ENCODE peak calls at places on chromosomes 3 and 15, in seven cellular contexts. E, O, R, M, V, F and Z are unnamed samples. For H3K27me3, the result is how much of the 10 kb centered on the place peaks cover.

GRCh38 chr3:46923559-46924350 is 46.2 kb downstream of the PTH1R start:
- DNase-seq in E (no peak), O (peak), R (peak), M (peak), V (no peak), F (no peak), Z (peak)

GRCh38 chr3:100100454-100100853 is 13.8 kb downstream of the FILIP1L start:
- DNase-seq in E (no peak), O (peak), R (no peak), M (no peak), V (no peak), F (no peak), Z (no peak)

GRCh38 chr3:28053759-28054158 is 187.7 kb upstream of the CMC1 start:
- DNase-seq in E (no peak), O (peak), R (no peak), M (no peak), V (no peak), F (no peak), Z (no peak)

GRCh38 chr3:2657408-2657807 is 452.8 kb downstream of the IL5RA start:
- DNase-seq in E (no peak), O (peak), R (no peak), M (no peak), V (no peak), F (peak), Z (no peak)

GRCh38 chr3:134699141-134699711 is 48.4 kb upstream of the KY start:
- DNase-seq in E (no peak), O (no peak), R (no peak), M (no peak), V (no peak), F (no peak), Z (no peak)

GRCh38 chr3:44942202-44942921 is 33.6 kb downstream of the ZDHHC3 start:
- DNase-seq in E (no peak), O (peak), R (no peak), M (no peak), V (no peak), F (no peak), Z (no peak)

GRCh38 chr3:79817224-79817623 is 49.4 kb upstream of the ROBO1 start:
- DNase-seq in E (no peak), O (no peak), R (no peak), M (no peak), V (no peak), F (no peak), Z (no peak)

GRCh38 chr15:99717129-99718024 is 15.9 kb downstream of the LYSMD4 start:
- DNase-seq in E (no peak), O (no peak), R (no peak), M (no peak), V (no peak), F (no peak), Z (no peak)

GRCh38 chr3:57087361-57088092 is 27.1 kb downstream of the SPATA12 start:
- DNase-seq in E (no peak), O (no peak), R (no peak), M (no peak), V (no peak), F (no peak), Z (no peak)

GRCh38 chr3:36653095-36653494 is 111.3 kb downstream of the DCLK3 start:
- DNase-seq in E (no peak), O (peak), R (no peak), M (no peak), V (no peak), F (no peak), Z (no peak)

GRCh38 chr15:31482122-31482922 is 155.7 kb downstream of the KLF13 start:
- DNase-seq in E (no peak), O (no peak), R (peak), M (no peak), V (no peak), F (no peak), Z (peak)

GRCh38 chr3:8743911-8744310 is 10.3 kb downstream of the CAV3 start:
- DNase-seq in E (no peak), O (no peak), R (no peak), M (no peak), V (no peak), F (no peak), Z (no peak)

GRCh38 chr15:36688310-36689102 is 109.1 kb downstream of the CDIN1 start:
- DNase-seq in E (no peak), O (peak), R (no peak), M (no peak), V (no peak), F (no peak), Z (no peak)

DNA sequence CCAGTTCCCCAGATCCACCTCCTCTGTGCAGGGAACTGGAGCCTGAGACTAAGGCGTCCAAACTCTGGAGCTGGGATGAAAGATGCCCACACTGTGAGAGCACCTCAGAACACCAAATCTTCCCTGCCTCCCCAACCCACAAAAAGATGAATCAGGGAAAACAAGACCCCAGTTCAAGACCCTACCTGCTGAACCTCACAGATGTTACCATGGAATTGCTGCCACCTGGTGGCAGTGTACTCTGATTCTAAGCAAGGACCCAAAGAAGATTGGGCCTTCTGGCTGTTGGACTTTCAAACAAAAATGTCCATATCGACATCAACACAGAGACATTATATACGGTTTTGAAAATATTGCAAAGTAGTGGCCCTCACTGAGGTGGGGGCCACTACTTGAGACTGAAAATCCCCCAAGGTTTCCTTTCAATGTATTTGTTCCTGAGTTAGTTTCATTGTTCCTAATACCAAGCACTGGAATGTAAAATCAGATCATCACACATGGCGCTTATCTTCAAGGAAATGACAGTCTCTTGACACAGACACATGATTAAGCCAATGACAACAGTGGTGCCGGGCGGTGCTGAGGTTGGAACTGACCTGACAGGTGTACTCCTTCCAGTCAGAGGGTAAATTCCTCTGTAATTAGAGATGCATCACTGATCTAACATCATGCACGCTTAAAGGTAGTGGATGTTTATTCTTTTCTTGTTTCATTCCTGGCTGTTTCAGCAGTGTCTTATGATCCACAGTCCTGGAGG is 67.6 kb downstream of the SLC6A11 start:
- DNase-seq in E (no peak), O (peak), R (peak), M (peak), V (no peak), F (peak), Z (no peak)
- TF ChIP-seq CTCF in E (peak), O (peak), R (peak), M (peak), V (no peak), F (peak), Z (peak)

DNA sequence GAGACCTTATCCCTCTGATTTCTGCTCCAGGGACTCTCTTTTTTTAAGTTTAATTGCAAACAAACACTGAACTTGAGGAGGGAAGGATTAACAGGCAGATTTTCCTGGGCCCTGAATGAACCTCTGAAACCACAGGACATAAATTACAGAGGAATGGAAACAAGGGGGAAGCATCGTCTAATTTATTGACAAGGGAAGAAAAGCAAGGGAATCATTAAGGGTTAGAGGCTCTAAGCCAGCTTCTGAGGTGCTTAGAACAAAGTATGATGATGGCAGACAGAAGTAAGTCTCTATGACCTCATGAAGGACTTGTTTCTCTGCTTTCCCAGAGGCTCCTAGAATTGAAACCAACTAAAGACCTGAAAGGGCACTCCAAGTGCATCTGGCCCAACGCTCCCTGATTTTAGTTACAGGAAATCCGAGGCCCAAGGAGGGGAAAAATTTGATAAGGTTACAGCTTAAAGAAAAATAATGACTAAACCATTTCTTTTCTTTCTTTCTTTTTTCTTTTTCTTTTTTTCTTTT is 244.7 kb upstream of the NR2E3 start:
- DNase-seq in E (no peak), O (no peak), R (no peak), M (no peak), V (no peak), F (no peak), Z (no peak)
- H3K27me3 ChIP-seq in E (under half), O (under half), R (under half), M (under half), V (under half), F (under half), Z (under half)

DNA sequence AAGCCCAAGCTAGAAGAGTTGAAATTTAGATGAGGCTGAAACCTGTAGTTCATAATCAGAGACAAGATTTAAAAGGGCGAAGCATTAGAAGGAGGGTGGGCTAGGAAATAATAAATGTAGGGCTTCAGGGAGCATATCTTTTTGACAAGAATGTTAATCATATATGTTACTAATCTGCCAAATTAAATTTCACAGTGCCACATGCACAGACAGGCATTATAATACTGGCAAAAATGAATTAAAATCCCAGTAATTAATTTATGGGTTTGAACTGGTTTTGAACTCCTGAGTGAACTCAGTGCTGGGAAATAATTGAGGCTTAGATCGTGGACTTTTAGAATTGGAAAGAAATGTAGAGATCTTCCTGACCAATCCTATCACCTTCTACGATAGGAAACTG is 383.5 kb upstream of the IL12A start:
- DNase-seq in E (no peak), O (no peak), R (no peak), M (no peak), V (no peak), F (no peak), Z (no peak)
- TF ChIP-seq CTCF in E (no peak), O (no peak), R (no peak), M (no peak), V (no peak), F (no peak), Z (no peak)

DNA sequence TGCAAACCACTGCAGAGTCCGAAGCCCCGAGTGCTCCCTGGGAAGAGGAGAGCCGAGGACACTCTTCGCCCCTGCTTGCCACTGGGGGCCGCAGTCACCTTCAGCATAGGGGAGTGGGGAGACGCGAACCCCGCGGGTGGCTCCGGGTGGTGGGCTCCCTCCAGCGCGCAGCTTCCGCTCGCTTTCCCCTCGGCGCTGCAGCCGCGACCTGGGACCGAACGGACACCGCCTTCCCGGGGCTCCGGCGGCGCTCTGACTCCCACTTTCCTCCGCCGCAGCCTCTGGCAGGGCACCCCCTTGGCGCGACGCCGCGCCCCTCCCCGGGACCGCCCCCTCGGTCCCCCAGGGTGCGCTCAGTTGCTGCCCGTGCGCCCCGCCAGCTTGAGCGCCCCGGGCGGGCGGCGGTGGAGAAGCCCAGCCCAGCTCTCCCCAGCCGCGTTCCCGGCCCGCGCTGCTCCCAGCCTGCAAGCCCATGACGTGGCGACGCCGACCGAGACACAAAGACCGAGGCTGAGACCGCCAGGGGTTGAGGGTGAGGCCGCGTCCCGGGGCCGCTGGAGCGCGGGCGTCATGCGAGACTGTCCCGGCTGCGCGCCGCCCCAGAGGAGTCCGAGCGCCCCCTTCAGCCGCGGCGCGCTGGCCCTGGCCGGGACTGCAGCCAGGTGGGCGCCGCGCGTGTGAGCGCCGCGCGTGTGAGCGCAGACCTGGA is at the start of gene MINAR1:
- DNase-seq in E (peak), O (peak), R (peak), M (peak), V (no peak), F (peak), Z (no peak)
- H3K27me3 ChIP-seq in E (under half), O (under half), R (under half), M (half or more), V (under half), F (half or more), Z (half or more)

GRCh38 chr15:38263996-38264395 is 11.4 kb downstream of the SPRED1 start:
- DNase-seq in E (no peak), O (peak), R (no peak), M (no peak), V (no peak), F (no peak), Z (no peak)

GRCh38 chr15:38259134-38259533 is 6.5 kb downstream of the SPRED1 start:
- DNase-seq in E (no peak), O (no peak), R (no peak), M (no peak), V (no peak), F (no peak), Z (no peak)

GRCh38 chr15:38257676-38258075 is 5.0 kb downstream of the SPRED1 start:
- DNase-seq in E (no peak), O (no peak), R (no peak), M (no peak), V (no peak), F (no peak), Z (no peak)

GRCh38 chr15:38255690-38256089 is 3.1 kb downstream of the SPRED1 start:
- DNase-seq in E (no peak), O (no peak), R (no peak), M (no peak), V (no peak), F (no peak), Z (no peak)

GRCh38 chr15:38260077-38260476 is 7.4 kb downstream of the SPRED1 start:
- DNase-seq in E (no peak), O (peak), R (no peak), M (peak), V (no peak), F (no peak), Z (no peak)
- TF ChIP-seq CTCF in E (no peak), O (peak), R (peak), M (peak), V (no peak), F (no peak), Z (no peak)

DNA sequence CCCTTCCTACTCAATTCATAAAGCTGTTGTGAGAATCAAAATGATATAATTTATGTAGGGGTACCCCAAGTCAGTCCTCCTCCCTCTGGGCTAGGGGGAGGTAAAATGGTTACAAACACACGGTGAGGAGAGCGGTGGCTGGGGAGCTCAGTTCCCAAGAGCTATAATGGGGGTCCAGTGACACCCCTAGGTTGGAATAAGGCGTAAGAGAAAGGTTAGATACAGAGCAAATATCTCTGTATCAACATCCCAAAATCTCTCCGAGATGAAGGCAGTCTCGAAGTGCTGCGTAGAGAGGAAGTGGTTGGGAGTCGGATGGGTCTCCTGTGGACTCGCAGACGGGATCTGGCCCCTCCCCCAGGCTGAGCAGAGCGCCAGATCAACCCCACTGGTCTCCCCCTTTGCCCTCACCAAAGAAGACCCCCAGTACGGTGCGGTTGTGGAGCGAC is 1.8 kb downstream of the DUOX2 start:
- DNase-seq in E (no peak), O (no peak), R (peak), M (no peak), V (no peak), F (no peak), Z (no peak)
- H3K27me3 ChIP-seq in E (under half), O (half or more), R (half or more), M (half or more), V (under half), F (half or more), Z (half or more)

DNA sequence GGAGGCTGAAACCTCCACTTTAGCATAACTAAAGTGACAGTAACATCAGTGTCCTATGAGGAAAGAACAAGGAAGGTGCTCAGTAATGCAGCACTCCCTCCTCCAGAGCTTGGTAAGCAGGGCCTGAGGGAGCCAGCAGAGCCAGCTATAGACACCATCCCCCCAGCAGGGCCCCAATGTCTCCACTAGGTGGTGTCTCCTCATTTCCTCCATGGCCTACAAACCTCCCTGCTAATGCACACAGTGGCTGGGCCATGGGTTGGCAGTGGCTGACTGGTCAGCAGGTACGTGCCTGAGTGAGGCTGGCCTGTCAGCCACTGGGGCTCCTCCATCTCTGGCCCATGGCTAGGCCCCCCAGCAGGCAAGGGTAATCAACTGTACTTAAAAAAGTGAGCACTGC is 13.6 kb downstream of the MRPS25 start:
- DNase-seq in E (peak), O (peak), R (peak), M (peak), V (no peak), F (no peak), Z (no peak)
- TF ChIP-seq CTCF in E (peak), O (peak), R (peak), M (peak), V (peak), F (peak), Z (peak)

GRCh38 chr3:10983219-10983916 is 9.2 kb upstream of the SLC6A1 start:
- DNase-seq in E (no peak), O (peak), R (peak), M (peak), V (no peak), F (no peak), Z (no peak)

GRCh38 chr3:10985181-10985580 is 7.4 kb upstream of the SLC6A1 start:
- DNase-seq in E (no peak), O (no peak), R (no peak), M (no peak), V (no peak), F (no peak), Z (no peak)

GRCh38 chr3:10982782-10983181 is 9.8 kb upstream of the SLC6A1 start:
- DNase-seq in E (no peak), O (no peak), R (no peak), M (no peak), V (no peak), F (no peak), Z (no peak)

GRCh38 chr3:10986592-10986991 is 6.0 kb upstream of the SLC6A1 start:
- DNase-seq in E (no peak), O (no peak), R (no peak), M (no peak), V (no peak), F (no peak), Z (no peak)

GRCh38 chr3:10984371-10984896 is 8.1 kb upstream of the SLC6A1 start:
- DNase-seq in E (no peak), O (no peak), R (no peak), M (no peak), V (no peak), F (no peak), Z (no peak)
- H3K27me3 ChIP-seq in E (under half), O (under half), R (under half), M (under half), V (under half), F (under half), Z (under half)

GRCh38 chr3:126988451-126989021 is 5.6 kb downstream of the PLXNA1 start:
- DNase-seq in E (no peak), O (no peak), R (no peak), M (no peak), V (no peak), F (no peak), Z (no peak)
- TF ChIP-seq CTCF in E (no peak), O (no peak), R (no peak), M (no peak), V (no peak), F (no peak), Z (no peak)